ENCODE peak calls at places on chromosomes 13 and 19, in six cellular contexts. G, M, Z, N, J and D are unnamed samples.

GRCh38 chr19:32828643-32829344 is 40.8 kb downstream of the SLC7A9 start:
- DNase-seq in G (no peak), N (no peak), M (no peak), Z (no peak), J (no peak), D (no peak)

GRCh38 chr13:39036212-39036611 is 1.7 kb downstream of the PROSER1 start:
- DNase-seq in J (no peak), M (no peak), G (no peak), N (no peak), Z (peak), D (peak)

GRCh38 chr13:76677047-76677446 is 209.2 kb downstream of the KCTD12 start:
- DNase-seq in G (no peak), Z (no peak), J (peak), N (no peak), M (no peak), D (no peak)

GRCh38 chr19:41521860-41522555 is 54.0 kb upstream of the CEACAM21 start:
- DNase-seq in J (no peak), N (peak), Z (no peak), M (peak), G (peak), D (no peak)

GRCh38 chr19:34662919-34663318 is 14.0 kb downstream of the SCGB2B2 start:
- DNase-seq in N (no peak), G (peak), Z (peak), J (no peak), M (peak), D (no peak)

GRCh38 chr13:111625526-111626315 is 305.3 kb downstream of the TEX29 start:
- DNase-seq in N (no peak), J (no peak), M (no peak), G (no peak), Z (no peak), D (no peak)

GRCh38 chr13:107289540-107289939 is 721.6 kb upstream of the ARGLU1 start:
- DNase-seq in M (no peak), J (no peak), N (no peak), Z (no peak), G (no peak), D (no peak)

GRCh38 chr19:41646589-41647204 is 19.8 kb upstream of the CEACAM4 start:
- DNase-seq in Z (no peak), M (peak), G (no peak), J (no peak), N (no peak), D (no peak)

GRCh38 chr13:50127017-50127725 is 111.9 kb downstream of the KCNRG start:
- DNase-seq in Z (no peak), M (peak), J (peak), N (peak), G (peak), D (peak)

GRCh38 chr19:2315818-2316353 is 7.9 kb upstream of the LINGO3 start:
- DNase-seq in G (peak), Z (no peak), J (peak), N (peak), M (no peak), D (no peak)

GRCh38 chr19:52336117-52336811 is at the start of gene ZNF610:
- DNase-seq in G (peak), Z (peak), J (peak), M (peak), N (peak), D (peak)

GRCh38 chr13:33637978-33638743 is 179.8 kb upstream of the RFC3 start:
- DNase-seq in N (no peak), Z (no peak), M (no peak), G (no peak), J (no peak), D (peak)

GRCh38 chr13:80101040-80101439 is 239.9 kb downstream of the SPRY2 start:
- DNase-seq in N (no peak), Z (no peak), M (no peak), G (no peak), J (no peak), D (no peak)

GRCh38 chr13:113428469-113428865 is 24.8 kb downstream of the ADPRHL1 start:
- DNase-seq in N (no peak), G (no peak), M (no peak), J (no peak), Z (no peak), D (no peak)

GRCh38 chr13:31096624-31097302 is 64.9 kb downstream of the HSPH1 start:
- DNase-seq in M (no peak), Z (no peak), G (no peak), J (no peak), N (no peak), D (peak)

GRCh38 chr13:83880275-83881027 is 1.8 kb downstream of the SLITRK1 start:
- DNase-seq in M (no peak), Z (no peak), N (no peak), J (no peak), G (peak), D (no peak)

GRCh38 chr19:15251749-15252397 is 19.6 kb upstream of the EPHX3 start:
- DNase-seq in M (no peak), Z (no peak), N (no peak), J (peak), G (peak), D (no peak)

GRCh38 chr19:7783991-7784421 is 21.0 kb downstream of the CLEC4M start:
- DNase-seq in N (no peak), J (no peak), M (no peak), Z (no peak), G (no peak), D (peak)

GRCh38 chr19:13260883-13261653 is 110.9 kb downstream of the IER2 start:
- DNase-seq in N (no peak), G (no peak), Z (no peak), J (no peak), M (no peak), D (peak)

GRCh38 chr13:44108345-44108858 is 228.7 kb downstream of the LACC1 start:
- DNase-seq in G (no peak), J (no peak), M (no peak), N (peak), Z (no peak), D (no peak)

GRCh38 chr13:27151798-27152599 is 19.6 kb downstream of the USP12 start:
- DNase-seq in M (no peak), J (no peak), Z (no peak), N (no peak), G (no peak), D (no peak)

GRCh38 chr13:95624020-95624419 is 20.5 kb downstream of the DZIP1 start:
- DNase-seq in G (peak), M (peak), J (no peak), Z (peak), N (no peak), D (peak)

GRCh38 chr19:11033251-11033650 is 56.0 kb upstream of the LDLR start:
- DNase-seq in M (no peak), N (no peak), J (no peak), G (no peak), Z (no peak), D (no peak)

GRCh38 chr19:3801412-3802096 is 15.4 kb upstream of the MATK start:
- DNase-seq in M (peak), Z (no peak), G (peak), J (no peak), N (no peak), D (no peak)

GRCh38 chr19:17641181-17641580 is 47.0 kb downstream of the UNC13A start:
- DNase-seq in N (no peak), M (no peak), J (no peak), Z (no peak), G (no peak), D (no peak)

GRCh38 chr13:37403776-37404497 is 194.6 kb downstream of the POSTN start:
- DNase-seq in G (no peak), N (no peak), Z (no peak), M (no peak), J (no peak), D (no peak)

GRCh38 chr13:92994056-92994455 is 232.6 kb upstream of the GPC6 start:
- DNase-seq in J (no peak), G (no peak), N (no peak), M (no peak), Z (no peak), D (peak)

GRCh38 chr13:34224877-34225276 is 406.9 kb downstream of the RFC3 start:
- DNase-seq in N (peak), M (no peak), Z (no peak), J (no peak), G (no peak), D (peak)

GRCh38 chr13:85709072-85709471 is 90.1 kb downstream of the SLITRK6 start:
- DNase-seq in G (no peak), M (no peak), Z (no peak), J (no peak), N (no peak), D (no peak)

GRCh38 chr13:31377946-31378345 is 178.2 kb downstream of the B3GLCT start:
- DNase-seq in M (no peak), G (no peak), N (no peak), Z (no peak), J (no peak), D (no peak)

GRCh38 chr19:5801796-5802616 is 2.9 kb upstream of the NRTN start:
- DNase-seq in J (no peak), G (peak), Z (no peak), M (no peak), N (no peak), D (no peak)

GRCh38 chr13:79837741-79838450 is 356.9 kb downstream of the NDFIP2 start:
- DNase-seq in N (no peak), J (no peak), M (no peak), G (no peak), Z (no peak), D (peak)

GRCh38 chr13:61852116-61852515 is 436.5 kb upstream of the PCDH20 start:
- DNase-seq in G (no peak), Z (no peak), N (no peak), M (no peak), J (no peak), D (no peak)

GRCh38 chr19:2631213-2631821 is 71.2 kb downstream of the GNG7 start:
- DNase-seq in J (no peak), G (no peak), Z (peak), M (no peak), N (no peak), D (no peak)

GRCh38 chr19:11948646-11949045 is 16.2 kb upstream of the ZNF763 start:
- DNase-seq in M (no peak), J (no peak), Z (no peak), N (no peak), G (no peak), D (peak)

GRCh38 chr19:23283925-23284324 is 33.7 kb upstream of the ZNF724 start:
- DNase-seq in J (peak), G (peak), M (peak), N (no peak), Z (peak), D (peak)
- TF ChIP-seq CTCF in J (peak), G (peak), M (peak), N (peak), Z (peak), D (peak)

DNA sequence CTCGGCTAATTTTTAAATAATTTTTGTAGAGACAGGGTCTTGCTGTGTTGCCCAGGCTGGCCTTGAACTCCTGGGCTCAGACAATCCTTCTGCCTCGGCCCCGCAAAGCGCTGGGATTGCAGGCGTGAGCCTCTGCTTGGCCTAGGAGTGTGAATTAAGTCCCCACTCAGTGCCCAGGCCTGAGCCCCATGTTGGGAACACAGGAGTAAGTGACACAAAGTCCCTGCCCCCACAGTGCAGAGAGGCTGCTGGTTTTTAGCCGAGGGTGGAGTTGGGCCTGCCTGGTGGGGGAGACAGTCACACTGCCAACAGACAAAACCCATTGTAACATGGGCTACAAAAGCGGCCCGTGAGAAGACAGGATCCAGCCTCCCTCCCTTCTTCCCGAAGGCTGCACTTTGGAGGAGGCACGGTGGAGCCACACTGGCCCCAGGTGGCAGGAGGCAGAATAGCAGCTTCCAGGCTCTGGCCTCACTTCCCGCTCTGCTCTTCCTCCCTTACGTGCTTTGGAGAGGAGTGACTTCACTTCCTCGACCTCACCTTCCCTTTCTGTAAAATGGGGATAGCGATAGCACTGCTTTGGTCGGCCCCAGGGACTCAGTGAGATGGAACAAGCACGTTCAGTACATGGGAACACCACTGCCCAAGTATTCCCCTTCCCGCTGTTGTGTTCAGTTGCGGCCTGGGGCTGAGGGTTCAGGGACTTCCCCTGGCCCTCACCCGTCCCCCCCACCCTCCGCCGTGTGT is 15.2 kb upstream of the EHD2 start:
- DNase-seq in M (peak), J (peak), N (peak), Z (peak), G (peak), D (no peak)
- H3K27ac ChIP-seq in M (no peak), J (peak), N (no peak), Z (no peak), G (peak), D (no peak)

GRCh38 chr19:19403373-19403901 is 2.0 kb upstream of the GATAD2A start:
- DNase-seq in N (no peak), J (peak), G (no peak), Z (no peak), M (peak), D (peak)

GRCh38 chr19:19402656-19403372 is 2.7 kb upstream of the GATAD2A start:
- DNase-seq in J (no peak), Z (no peak), M (no peak), G (no peak), N (no peak), D (no peak)

GRCh38 chr19:19406878-19407639 is 1.6 kb downstream of the GATAD2A start:
- DNase-seq in Z (peak), M (peak), J (no peak), N (no peak), G (peak), D (peak)

GRCh38 chr19:19405919-19406877 is 723 bp downstream of the GATAD2A start:
- DNase-seq in N (peak), M (peak), G (peak), J (peak), Z (peak), D (peak)

DNA sequence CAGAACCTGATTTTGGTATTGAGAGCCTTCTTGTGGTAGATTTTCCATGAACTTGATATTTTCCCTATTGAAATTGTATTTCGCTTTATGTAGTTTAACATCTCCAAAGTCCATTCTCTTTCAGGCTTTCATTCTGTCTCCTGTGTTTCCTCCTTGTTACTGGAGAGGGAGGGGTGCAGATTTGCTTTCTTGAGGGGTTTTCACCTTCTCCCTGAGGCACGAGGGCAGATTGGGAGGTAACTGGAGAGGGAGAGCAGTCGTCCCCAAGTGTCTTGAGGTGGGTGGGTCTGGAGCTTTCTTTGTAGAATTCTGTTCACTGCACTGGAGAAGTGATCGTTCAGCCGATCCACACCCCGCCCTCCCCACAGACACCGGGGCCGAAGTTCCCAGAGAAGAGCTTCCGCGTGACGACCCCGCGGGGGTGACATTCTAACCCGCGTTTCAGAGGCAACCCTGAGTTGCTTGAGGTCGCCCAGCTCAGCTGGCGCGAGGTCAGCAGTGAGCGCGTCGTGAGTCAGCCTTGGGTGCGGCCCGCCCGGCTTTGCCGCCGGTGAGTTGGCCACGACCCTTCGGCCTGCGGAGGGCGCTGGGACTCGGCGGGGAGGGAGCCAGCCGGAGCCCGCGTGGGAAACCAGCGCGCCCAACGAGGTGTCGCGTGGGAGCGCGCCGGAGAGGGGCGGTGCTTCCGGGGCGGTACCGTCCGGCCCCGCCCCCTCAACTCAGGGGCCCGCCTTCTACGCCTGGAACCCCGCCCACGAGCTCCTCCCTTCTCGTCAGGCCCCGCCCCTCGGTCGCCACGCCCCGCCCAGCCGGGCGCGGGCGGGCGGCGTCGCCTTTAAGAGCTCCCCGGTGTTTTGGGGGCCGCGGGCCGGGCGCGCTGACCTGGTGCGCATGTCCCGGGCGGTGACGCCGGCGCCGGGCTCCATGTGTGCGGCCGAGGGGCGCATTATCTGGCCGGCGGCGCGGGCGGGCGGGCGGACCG is at the start of gene GATAD2A:
- DNase-seq in M (peak), G (peak), J (peak), Z (peak), N (peak), D (peak)
- TF ChIP-seq CTCF in M (no peak), G (peak), J (peak), Z (peak), N (peak), D (peak)

GRCh38 chr19:18898533-18899408 is 2.8 kb upstream of the CERS1 start:
- DNase-seq in G (peak), Z (no peak), M (no peak), N (no peak), J (no peak), D (no peak)
- H3K27ac ChIP-seq in G (peak), Z (no peak), M (no peak), N (no peak), J (no peak), D (no peak)

DNA sequence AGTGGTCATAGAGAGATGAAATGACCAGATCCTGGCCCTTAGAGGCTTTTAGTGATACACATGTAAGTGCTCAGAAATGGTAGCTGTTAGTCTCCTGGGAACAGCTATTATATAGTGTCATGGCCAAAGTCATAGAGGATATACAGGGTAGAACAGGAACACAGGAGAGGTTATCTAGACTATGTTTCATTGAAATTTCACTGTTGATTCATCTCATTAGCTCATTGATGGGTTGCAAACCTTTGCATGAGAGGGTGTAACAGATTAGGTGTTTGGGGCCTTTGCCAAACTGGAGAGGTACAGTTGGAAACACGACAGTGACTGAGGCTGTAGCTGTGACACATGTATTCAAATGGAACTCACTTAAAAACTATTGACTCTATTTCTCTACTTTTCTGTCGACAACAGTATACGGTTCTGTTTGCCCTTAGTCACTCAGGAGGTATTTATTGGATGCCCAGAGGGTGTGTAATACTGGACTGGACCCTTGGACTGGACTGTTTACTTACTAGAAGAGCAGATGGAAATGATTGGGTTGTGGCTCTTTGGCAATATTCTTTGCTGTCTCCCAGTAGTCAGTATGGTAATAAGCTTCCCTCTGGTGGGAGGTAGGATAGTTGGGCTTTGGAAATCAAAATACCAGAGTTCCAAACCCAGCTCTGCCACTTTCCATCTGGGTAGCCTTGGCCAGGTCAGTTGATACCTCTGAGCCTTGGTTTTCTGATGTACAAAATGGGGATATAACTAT is 29.8 kb downstream of the ARHGAP35 start:
- DNase-seq in M (no peak), G (no peak), J (no peak), N (no peak), Z (no peak), D (no peak)
- TF ChIP-seq CTCF in M (no peak), G (no peak), J (no peak), N (peak), Z (no peak), D (no peak)

GRCh38 chr19:677201-677600 is 1.0 kb downstream of the FSTL3 start:
- DNase-seq in Z (no peak), G (no peak), N (no peak), J (peak), M (no peak), D (peak)
- H3K27ac ChIP-seq in Z (no peak), G (no peak), N (peak), J (peak), M (no peak), D (peak)

DNA sequence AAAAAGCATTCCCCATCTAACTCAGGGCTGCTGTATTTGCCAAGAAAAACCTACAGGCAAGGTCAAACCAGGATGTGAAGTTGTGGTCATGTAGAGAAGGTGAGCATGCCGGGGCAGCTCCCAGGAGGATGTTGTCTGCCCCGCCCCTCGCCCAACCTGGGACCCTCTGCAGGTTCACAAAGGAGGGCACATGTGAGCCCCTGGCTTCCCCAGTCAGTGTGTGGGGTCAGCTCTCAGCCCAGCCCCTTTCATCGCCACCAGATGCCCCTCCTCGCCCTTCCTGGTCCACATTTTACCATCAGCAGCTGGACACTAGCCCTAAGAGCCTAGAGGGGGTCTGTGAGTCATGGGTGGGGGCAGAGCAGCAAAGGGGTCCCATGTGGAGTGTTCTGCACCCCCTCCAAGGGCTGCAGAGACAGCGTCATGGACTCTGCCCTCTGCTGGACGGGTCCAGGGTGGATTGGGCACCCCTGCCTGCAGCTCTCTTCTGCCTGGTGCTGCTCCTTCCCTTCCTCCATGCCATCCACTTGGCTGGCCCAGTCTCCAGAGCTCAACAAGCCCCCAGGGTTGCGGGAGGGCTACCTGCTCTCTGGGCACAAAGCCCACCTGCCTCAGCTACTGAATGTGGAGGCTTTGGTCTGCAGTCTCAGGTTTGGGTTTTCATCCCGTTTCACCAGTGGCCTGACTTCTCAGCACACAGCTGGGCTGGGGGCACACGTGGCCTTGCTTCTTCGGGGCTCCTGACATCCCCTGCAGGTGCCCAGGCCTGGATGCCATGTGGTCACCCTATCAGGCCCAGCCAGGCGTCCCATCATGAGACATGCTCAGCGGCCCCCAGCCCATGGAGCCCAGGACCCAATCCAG is 3.7 kb downstream of the PLEKHF1 start:
- DNase-seq in N (peak), M (no peak), Z (no peak), J (no peak), G (no peak), D (no peak)
- TF ChIP-seq CTCF in N (peak), M (no peak), Z (peak), J (peak), G (peak), D (peak)